ENCODE peak calls at places on chromosomes 16 and 17, in ten cellular contexts. Z, B, H, J, K, U, E, X, V and P are unnamed samples.

GRCh38 chr17:70636517-70637133 is 467.3 kb downstream of the KCNJ2 start:
- ATAC-seq in H (no peak), X (no peak), U (peak; percentile 71), K (no peak), E (peak; percentile 70), B (peak; percentile 74), Z (no peak), J (no peak), V (peak; percentile 47), P (no peak)

GRCh38 chr16:75236232-75236631 is 15.2 kb downstream of the BCAR1 start:
- ATAC-seq in B (no peak), H (no peak), K (no peak), J (no peak), Z (no peak), E (no peak), V (no peak), X (no peak), U (no peak), P (no peak)

GRCh38 chr17:5592382-5592781 is 8.1 kb upstream of the NLRP1 start:
- ATAC-seq in Z (peak; percentile 55), X (no peak), J (peak; percentile 76), H (no peak), B (peak; percentile 67), E (peak; percentile 55), U (peak; percentile 72), V (no peak), K (peak; percentile 33), P (no peak)

GRCh38 chr16:54503011-54503410 is 216.4 kb upstream of the IRX3 start:
- ATAC-seq in J (no peak), E (no peak), Z (no peak), U (peak; percentile 52), X (peak; percentile 87), B (no peak), K (no peak), H (no peak), V (no peak), P (no peak)

GRCh38 chr17:16361874-16362273 is 8.6 kb upstream of the CENPV start:
- ATAC-seq in Z (no peak), X (no peak), K (no peak), V (no peak), J (no peak), U (no peak), E (no peak), H (no peak), B (no peak), P (no peak)

GRCh38 chr16:65922923-65923322 is 443.6 kb upstream of the CDH5 start:
- ATAC-seq in H (no peak), V (no peak), B (no peak), X (no peak), K (no peak), J (no peak), E (no peak), U (no peak), Z (no peak), P (no peak)

GRCh38 chr16:28191364-28191985 is 20.3 kb downstream of the XPO6 start:
- ATAC-seq in E (no peak), U (no peak), H (no peak), B (no peak), V (no peak), Z (no peak), X (no peak), J (no peak), K (peak; percentile 75), P (no peak)

GRCh38 chr17:69452664-69453260 is 38.3 kb downstream of the MAP2K6 start:
- ATAC-seq in Z (no peak), X (no peak), H (no peak), B (no peak), J (no peak), U (no peak), E (no peak), K (no peak), V (no peak), P (no peak)

GRCh38 chr16:88762258-88762870 is 22.7 kb downstream of the PIEZO1 start:
- ATAC-seq in E (no peak), B (no peak), V (no peak), K (no peak), J (no peak), U (no peak), H (no peak), X (no peak), Z (no peak), P (no peak)

GRCh38 chr16:88762941-88763340 is 22.1 kb downstream of the PIEZO1 start:
- ATAC-seq in H (no peak), B (no peak), J (no peak), E (no peak), U (no peak), V (no peak), K (no peak), X (no peak), Z (no peak), P (no peak)

GRCh38 chr16:88764080-88764479 is 20.9 kb downstream of the PIEZO1 start:
- ATAC-seq in H (no peak), U (no peak), J (no peak), X (no peak), Z (no peak), K (no peak), B (no peak), V (no peak), E (no peak), P (no peak)

GRCh38 chr16:88764913-88765349 is 20.1 kb downstream of the PIEZO1 start:
- ATAC-seq in B (peak; percentile 83), Z (no peak), V (peak; percentile 77), H (no peak), U (peak; percentile 77), K (peak; percentile 83), X (no peak), E (no peak), J (no peak), P (no peak)

GRCh38 chr16:88763502-88764053 is 21.4 kb downstream of the PIEZO1 start:
- ATAC-seq in X (no peak), Z (no peak), V (peak; percentile 52), B (peak; percentile 3), J (peak; percentile 12), K (no peak), H (peak; percentile 75), E (peak; percentile 15), U (peak; percentile 19), P (no peak)
- TF ChIP-seq CTCF in X (no peak), Z (no peak), V (peak; percentile 32), B (no peak), J (no peak), K (no peak), H (peak; percentile 71), E (no peak), U (no peak), P (no peak)

DNA sequence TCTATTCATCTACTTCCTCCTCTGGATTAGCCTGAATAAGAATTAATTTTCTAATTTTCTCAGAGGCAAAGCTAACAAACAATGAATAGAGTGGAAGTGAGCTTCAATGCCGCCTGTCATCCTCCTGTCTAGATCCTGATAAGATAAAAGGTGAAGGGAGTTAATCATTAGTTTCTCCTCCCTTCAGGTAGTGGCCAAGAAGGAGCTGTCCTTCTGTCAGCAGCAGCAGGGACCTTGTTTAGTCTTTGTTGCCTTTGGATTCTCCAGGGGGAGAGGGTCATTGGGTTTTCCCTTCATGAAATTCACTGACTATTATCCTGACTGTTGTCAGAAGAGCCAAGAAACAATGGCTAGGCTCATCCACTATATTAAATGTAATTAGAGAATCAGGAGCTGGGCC is 420.2 kb upstream of the GOT2 start:
- ATAC-seq in H (no peak), V (no peak), X (no peak), J (no peak), E (no peak), Z (no peak), K (no peak), U (no peak), B (no peak), P (no peak)
- H3K4me3 ChIP-seq in H (no peak overlapping the region), V (no peak overlapping the region), X (no peak overlapping the region), J (no peak overlapping the region), E (no peak overlapping the region), Z (no peak overlapping the region), K (no peak overlapping the region), U (no peak overlapping the region), B (no peak overlapping the region), P (no peak overlapping the region)

GRCh38 chr17:1967092-1967662 is 58.0 kb downstream of the RTN4RL1 start:
- ATAC-seq in K (no peak), Z (peak; percentile 42), H (no peak), X (no peak), J (no peak), V (peak; percentile 25), B (peak; percentile 66), E (no peak), U (peak; percentile 78), P (no peak)
- TF ChIP-seq CTCF in K (no peak), Z (no peak), H (no peak), X (no peak), J (no peak), V (peak; percentile 12), B (no peak), E (no peak), U (no peak), P (no peak)

DNA sequence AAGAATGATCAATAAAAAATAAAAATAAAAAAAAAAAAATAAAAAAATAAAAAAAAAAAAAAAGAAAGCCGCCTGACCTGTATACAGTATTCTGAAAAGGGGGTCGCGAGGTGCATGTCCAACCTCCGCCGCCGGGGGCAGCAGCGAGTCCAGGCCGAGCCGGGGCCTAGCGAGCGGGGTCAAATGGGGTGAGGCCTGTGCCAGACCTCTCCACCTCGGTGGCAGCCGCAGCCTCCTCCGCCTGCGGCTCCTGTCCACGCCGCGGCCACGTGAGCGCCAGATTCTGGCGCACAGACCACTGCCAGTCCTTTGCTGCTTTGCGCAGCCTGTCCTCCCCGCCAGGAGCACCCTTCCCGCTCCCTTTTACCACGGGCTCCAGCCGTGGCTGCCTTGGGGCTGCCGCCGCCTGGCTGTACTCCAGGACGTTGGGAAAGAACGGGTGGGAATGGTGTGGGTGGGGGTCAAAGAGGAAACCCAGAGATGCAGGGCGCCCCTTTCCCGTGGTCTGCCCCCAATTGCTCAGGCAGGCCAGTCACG is 2.4 kb upstream of the BCKDK start:
- ATAC-seq in J (peak; percentile 80), V (peak; percentile 95), B (peak; percentile 94), U (peak; percentile 93), E (peak; percentile 74), K (peak; percentile 30), H (peak; percentile 80), Z (peak; percentile 86), X (peak; percentile 91), P (peak; percentile 87)
- H3K4me3 ChIP-seq in J (peak overlapping the region; percentile 38), V (no peak overlapping the region), B (peak overlapping the region; percentile 20), U (peak overlapping the region; percentile 13), E (no peak overlapping the region), K (no peak overlapping the region), H (peak overlapping the region; percentile 60), Z (no peak overlapping the region), X (peak overlapping the region; percentile 42), P (no peak overlapping the region)